ENCODE peak calls at places on chromosomes 13 and 19, in seven cellular contexts. One of them, this sample, is unnamed.

GRCh38 chr19:5628919-5629481 is 6.1 kb downstream of the SAFB start:
- DNase-seq in IMR-90: no peak
- DNase-seq in trophoblast cell: no peak
- DNase-seq in mesendoderm: no peak
- DNase-seq in H1: no peak
- DNase-seq in mesenchymal stem cell: no peak
- DNase-seq in neuronal stem cell: no peak
- DNase-seq in this sample: no peak

GRCh38 chr19:49854861-49855263 is 3.9 kb downstream of the PTOV1 start:
- DNase-seq in IMR-90: no peak
- DNase-seq in trophoblast cell: no peak
- DNase-seq in mesendoderm: no peak
- DNase-seq in H1: no peak
- DNase-seq in mesenchymal stem cell: no peak
- DNase-seq in neuronal stem cell: no peak
- DNase-seq in this sample: no peak

GRCh38 chr19:29918891-29919290 is 23.1 kb upstream of the URI1 start:
- DNase-seq in IMR-90: no peak
- DNase-seq in trophoblast cell: no peak
- DNase-seq in mesendoderm: no peak
- DNase-seq in H1: no peak
- DNase-seq in mesenchymal stem cell: no peak
- DNase-seq in neuronal stem cell: no peak
- DNase-seq in this sample: no peak

GRCh38 chr19:29519146-29519545 is 6.6 kb upstream of the VSTM2B start:
- DNase-seq in IMR-90: no peak
- DNase-seq in trophoblast cell: no peak
- DNase-seq in mesendoderm: no peak
- DNase-seq in H1: no peak
- DNase-seq in mesenchymal stem cell: no peak
- DNase-seq in neuronal stem cell: no peak
- DNase-seq in this sample: no peak

GRCh38 chr19:48858984-48859710 is 9.3 kb downstream of the PLEKHA4 start:
- DNase-seq in IMR-90: no peak
- DNase-seq in trophoblast cell: peak
- DNase-seq in mesendoderm: no peak
- DNase-seq in H1: peak
- DNase-seq in mesenchymal stem cell: no peak
- DNase-seq in neuronal stem cell: no peak
- DNase-seq in this sample: peak

GRCh38 chr19:46919324-46919723 is 58.5 kb downstream of the ARHGAP35 start:
- DNase-seq in IMR-90: peak
- DNase-seq in trophoblast cell: no peak
- DNase-seq in mesendoderm: no peak
- DNase-seq in H1: no peak
- DNase-seq in mesenchymal stem cell: peak
- DNase-seq in neuronal stem cell: no peak
- DNase-seq in this sample: no peak

GRCh38 chr19:48442116-48443035 is 3.4 kb upstream of the GRWD1 start:
- DNase-seq in IMR-90: no peak
- DNase-seq in trophoblast cell: no peak
- DNase-seq in mesendoderm: no peak
- DNase-seq in H1: no peak
- DNase-seq in mesenchymal stem cell: no peak
- DNase-seq in neuronal stem cell: no peak
- DNase-seq in this sample: peak

GRCh38 chr13:105278797-105279425 is 1256.6 kb downstream of the EFNB2 start:
- DNase-seq in IMR-90: no peak
- DNase-seq in trophoblast cell: no peak
- DNase-seq in mesendoderm: peak
- DNase-seq in H1: peak
- DNase-seq in mesenchymal stem cell: peak
- DNase-seq in neuronal stem cell: peak
- DNase-seq in this sample: peak

GRCh38 chr19:46616631-46617322 is 8.1 kb downstream of the PTGIR start:
- DNase-seq in IMR-90: peak
- DNase-seq in trophoblast cell: peak
- DNase-seq in mesendoderm: peak
- DNase-seq in H1: peak
- DNase-seq in mesenchymal stem cell: peak
- DNase-seq in neuronal stem cell: no peak
- DNase-seq in this sample: peak

GRCh38 chr13:100734194-100734720 is 59.7 kb upstream of the TMTC4 start:
- DNase-seq in IMR-90: no peak
- DNase-seq in trophoblast cell: no peak
- DNase-seq in mesendoderm: no peak
- DNase-seq in H1: no peak
- DNase-seq in mesenchymal stem cell: no peak
- DNase-seq in neuronal stem cell: no peak
- DNase-seq in this sample: no peak

GRCh38 chr19:45713141-45713540 is 17.6 kb downstream of the FBXO46 start:
- DNase-seq in IMR-90: no peak
- DNase-seq in trophoblast cell: no peak
- DNase-seq in mesendoderm: no peak
- DNase-seq in H1: no peak
- DNase-seq in mesenchymal stem cell: no peak
- DNase-seq in neuronal stem cell: no peak
- DNase-seq in this sample: no peak

GRCh38 chr19:35792888-35793287 is 17.5 kb downstream of the ARHGAP33 start:
- DNase-seq in IMR-90: no peak
- DNase-seq in trophoblast cell: no peak
- DNase-seq in mesendoderm: no peak
- DNase-seq in H1: no peak
- DNase-seq in mesenchymal stem cell: no peak
- DNase-seq in neuronal stem cell: no peak
- DNase-seq in this sample: no peak

GRCh38 chr19:35793381-35794165 is 18.2 kb downstream of the ARHGAP33 start:
- DNase-seq in IMR-90: no peak
- DNase-seq in trophoblast cell: no peak
- DNase-seq in mesendoderm: no peak
- DNase-seq in H1: no peak
- DNase-seq in mesenchymal stem cell: peak
- DNase-seq in neuronal stem cell: no peak
- DNase-seq in this sample: no peak

GRCh38 chr19:35792312-35792711 is 16.9 kb downstream of the ARHGAP33 start:
- DNase-seq in IMR-90: no peak
- DNase-seq in trophoblast cell: no peak
- DNase-seq in mesendoderm: no peak
- DNase-seq in H1: no peak
- DNase-seq in mesenchymal stem cell: no peak
- DNase-seq in neuronal stem cell: no peak
- DNase-seq in this sample: no peak

GRCh38 chr19:35797663-35798062 is 15.0 kb downstream of the PRODH2 start:
- DNase-seq in IMR-90: no peak
- DNase-seq in trophoblast cell: no peak
- DNase-seq in mesendoderm: peak
- DNase-seq in H1: peak
- DNase-seq in mesenchymal stem cell: no peak
- DNase-seq in neuronal stem cell: no peak
- DNase-seq in this sample: peak

GRCh38 chr19:35796645-35797542 is 15.8 kb downstream of the PRODH2 start:
- DNase-seq in IMR-90: no peak
- DNase-seq in trophoblast cell: no peak
- DNase-seq in mesendoderm: no peak
- DNase-seq in H1: no peak
- DNase-seq in mesenchymal stem cell: no peak
- DNase-seq in neuronal stem cell: no peak
- DNase-seq in this sample: no peak
- H2BK120ac ChIP-seq in IMR-90: no peak
- H2BK120ac ChIP-seq in trophoblast cell: no peak
- H2BK120ac ChIP-seq in mesendoderm: no peak
- H2BK120ac ChIP-seq in H1: no peak
- H2BK120ac ChIP-seq in mesenchymal stem cell: no peak
- H2BK120ac ChIP-seq in neuronal stem cell: no peak
- H2BK120ac ChIP-seq in this sample: no peak

DNA sequence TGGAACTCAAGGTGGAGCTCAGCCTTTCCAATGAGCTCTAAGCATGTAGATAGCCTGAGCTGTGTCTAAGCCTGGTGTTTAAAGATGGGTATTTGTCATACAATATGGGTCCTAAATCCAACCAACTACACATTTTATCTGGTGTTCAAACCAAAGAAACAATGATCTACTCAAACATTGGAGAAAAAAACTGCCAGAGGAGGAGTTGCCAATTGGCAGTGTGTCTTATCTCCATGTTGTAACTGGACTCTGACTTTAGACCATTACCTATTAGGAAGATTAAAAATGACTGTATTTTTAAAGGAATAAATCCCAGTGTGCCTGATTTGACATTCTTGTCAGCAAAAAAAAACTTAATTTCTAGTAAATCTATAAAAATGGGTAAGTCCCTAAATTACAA is 96.3 kb downstream of the COG6 start:
- DNase-seq in IMR-90: no peak
- DNase-seq in trophoblast cell: no peak
- DNase-seq in mesendoderm: no peak
- DNase-seq in H1: no peak
- DNase-seq in mesenchymal stem cell: no peak
- DNase-seq in neuronal stem cell: no peak
- DNase-seq in this sample: no peak
- H3K18ac ChIP-seq in IMR-90: no peak
- H3K18ac ChIP-seq in trophoblast cell: no peak
- H3K18ac ChIP-seq in mesendoderm: no peak
- H3K18ac ChIP-seq in H1: no peak
- H3K18ac ChIP-seq in mesenchymal stem cell: no peak
- H3K18ac ChIP-seq in neuronal stem cell: no peak
- H3K18ac ChIP-seq in this sample: no peak

GRCh38 chr13:73171926-73172325 is 113.1 kb downstream of the KLF5 start:
- DNase-seq in IMR-90: peak
- DNase-seq in trophoblast cell: no peak
- DNase-seq in mesendoderm: peak
- DNase-seq in H1: no peak
- DNase-seq in mesenchymal stem cell: peak
- DNase-seq in neuronal stem cell: no peak
- DNase-seq in this sample: peak

GRCh38 chr13:73173160-73173905 is 114.5 kb downstream of the KLF5 start:
- DNase-seq in IMR-90: no peak
- DNase-seq in trophoblast cell: peak
- DNase-seq in mesendoderm: no peak
- DNase-seq in H1: no peak
- DNase-seq in mesenchymal stem cell: no peak
- DNase-seq in neuronal stem cell: no peak
- DNase-seq in this sample: no peak

GRCh38 chr13:73177017-73177416 is 118.2 kb downstream of the KLF5 start:
- DNase-seq in IMR-90: no peak
- DNase-seq in trophoblast cell: no peak
- DNase-seq in mesendoderm: no peak
- DNase-seq in H1: no peak
- DNase-seq in mesenchymal stem cell: no peak
- DNase-seq in neuronal stem cell: no peak
- DNase-seq in this sample: no peak

GRCh38 chr13:73171242-73171641 is 112.4 kb downstream of the KLF5 start:
- DNase-seq in IMR-90: no peak
- DNase-seq in trophoblast cell: peak
- DNase-seq in mesendoderm: no peak
- DNase-seq in H1: no peak
- DNase-seq in mesenchymal stem cell: no peak
- DNase-seq in neuronal stem cell: no peak
- DNase-seq in this sample: no peak

DNA sequence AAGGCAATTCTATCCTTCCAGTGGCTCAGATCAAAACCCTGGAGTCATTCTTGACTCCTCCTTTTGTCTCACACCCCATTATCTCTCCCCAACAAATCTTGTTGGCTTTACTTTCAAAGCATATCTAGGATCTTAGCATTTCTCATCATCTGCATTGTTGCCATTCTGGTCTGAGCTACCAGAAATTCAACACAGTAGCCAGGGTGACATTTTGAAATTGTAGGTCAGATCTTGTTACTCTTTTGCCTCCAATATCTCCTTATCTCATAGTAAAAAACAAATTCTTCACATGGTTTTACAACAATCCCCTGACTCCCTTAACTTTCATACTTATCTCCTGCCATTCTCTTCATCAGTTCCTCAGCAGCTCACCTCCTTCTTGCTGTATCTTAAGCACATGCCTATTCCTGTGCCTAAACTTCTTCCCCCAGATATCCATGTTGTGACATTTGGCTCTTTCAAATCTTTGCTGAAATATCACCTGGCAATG is 115.8 kb downstream of the KLF5 start:
- DNase-seq in IMR-90: no peak
- DNase-seq in trophoblast cell: peak
- DNase-seq in mesendoderm: peak
- DNase-seq in H1: no peak
- DNase-seq in mesenchymal stem cell: no peak
- DNase-seq in neuronal stem cell: no peak
- DNase-seq in this sample: no peak
- H2BK120ac ChIP-seq in IMR-90: no peak
- H2BK120ac ChIP-seq in trophoblast cell: no peak
- H2BK120ac ChIP-seq in mesendoderm: no peak
- H2BK120ac ChIP-seq in H1: no peak
- H2BK120ac ChIP-seq in mesenchymal stem cell: no peak
- H2BK120ac ChIP-seq in neuronal stem cell: no peak
- H2BK120ac ChIP-seq in this sample: no peak

GRCh38 chr13:32038353-32038752 is 6.8 kb downstream of the FRY start:
- DNase-seq in IMR-90: no peak
- DNase-seq in trophoblast cell: no peak
- DNase-seq in mesendoderm: no peak
- DNase-seq in H1: no peak
- DNase-seq in mesenchymal stem cell: no peak
- DNase-seq in neuronal stem cell: no peak
- DNase-seq in this sample: no peak

GRCh38 chr13:32036762-32037161 is 5.2 kb downstream of the FRY start:
- DNase-seq in IMR-90: no peak
- DNase-seq in trophoblast cell: no peak
- DNase-seq in mesendoderm: no peak
- DNase-seq in H1: no peak
- DNase-seq in mesenchymal stem cell: no peak
- DNase-seq in neuronal stem cell: no peak
- DNase-seq in this sample: no peak

GRCh38 chr13:32037471-32037870 is 5.9 kb downstream of the FRY start:
- DNase-seq in IMR-90: no peak
- DNase-seq in trophoblast cell: no peak
- DNase-seq in mesendoderm: no peak
- DNase-seq in H1: no peak
- DNase-seq in mesenchymal stem cell: no peak
- DNase-seq in neuronal stem cell: no peak
- DNase-seq in this sample: no peak

GRCh38 chr13:32035701-32036100 is 4.1 kb downstream of the FRY start:
- DNase-seq in IMR-90: no peak
- DNase-seq in trophoblast cell: peak
- DNase-seq in mesendoderm: no peak
- DNase-seq in H1: no peak
- DNase-seq in mesenchymal stem cell: no peak
- DNase-seq in neuronal stem cell: no peak
- DNase-seq in this sample: no peak

DNA sequence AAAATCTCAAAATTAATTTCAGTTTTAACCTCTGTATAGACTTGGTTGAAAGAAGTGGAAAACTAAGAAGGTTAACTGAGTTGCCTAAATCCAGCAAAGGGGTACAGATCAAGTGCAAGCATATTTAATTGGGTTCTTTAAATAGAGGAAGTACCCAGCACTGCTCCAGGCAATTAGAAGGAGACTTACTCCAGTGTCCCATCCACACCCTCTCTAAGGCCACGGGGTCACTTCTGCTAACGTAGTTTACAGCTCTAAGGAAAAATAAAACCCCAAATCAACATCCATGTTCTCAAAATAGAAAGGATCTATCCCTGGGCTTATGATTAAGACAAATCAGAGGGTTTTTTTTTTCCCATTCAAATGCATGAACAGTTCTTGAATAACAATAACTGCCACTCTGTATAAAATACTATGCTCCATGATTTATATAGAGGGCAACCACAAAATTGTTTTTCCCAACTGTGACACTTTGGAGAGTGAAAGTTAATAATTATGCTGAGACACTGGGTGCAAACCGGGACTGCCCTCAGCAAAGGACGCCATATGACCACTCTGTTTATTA is 4.6 kb downstream of the FRY start:
- DNase-seq in IMR-90: no peak
- DNase-seq in trophoblast cell: no peak
- DNase-seq in mesendoderm: no peak
- DNase-seq in H1: no peak
- DNase-seq in mesenchymal stem cell: no peak
- DNase-seq in neuronal stem cell: no peak
- DNase-seq in this sample: no peak
- H3K18ac ChIP-seq in IMR-90: peak
- H3K18ac ChIP-seq in trophoblast cell: no peak
- H3K18ac ChIP-seq in mesendoderm: no peak
- H3K18ac ChIP-seq in H1: no peak
- H3K18ac ChIP-seq in mesenchymal stem cell: no peak
- H3K18ac ChIP-seq in neuronal stem cell: no peak
- H3K18ac ChIP-seq in this sample: no peak